ENCODE peak calls at places on chromosome 9, in five cellular contexts. C is hepatocyte, O is kidney epithelial cell, T is cardiac fibroblast, X is uterus. Q is an unnamed sample.

GRCh38 chr9:35980289-35981011 is 22.5 kb upstream of the OR2S2 start:
- DNase-seq in X (no peak), C (no peak), O (no peak), T (no peak), Q (no peak)

GRCh38 chr9:98673681-98674080 is 35.1 kb downstream of the GABBR2 start:
- DNase-seq in O (no peak), T (no peak), C (no peak), X (no peak), Q (no peak)

GRCh38 chr9:135590486-135591079 is 29.0 kb downstream of the PAEP start:
- DNase-seq in T (no peak), C (no peak), X (no peak), O (no peak), Q (no peak)

GRCh38 chr9:98121096-98121495 is 2.1 kb upstream of the TRIM14 start:
- DNase-seq in O (no peak), T (peak), X (peak), C (no peak), Q (peak)

GRCh38 chr9:21970800-21971620 is 23.2 kb downstream of the CDKN2A start:
- DNase-seq in T (no peak), O (no peak), C (peak), X (no peak), Q (no peak)

GRCh38 chr9:112361602-112362001 is 18.3 kb upstream of the HSDL2 start:
- DNase-seq in T (peak), O (no peak), X (no peak), C (peak), Q (peak)

GRCh38 chr9:18606831-18607230 is 132.9 kb downstream of the ADAMTSL1 start:
- DNase-seq in T (peak), X (no peak), C (no peak), O (no peak), Q (peak)

GRCh38 chr9:6620796-6621195 is 24.7 kb downstream of the GLDC start:
- DNase-seq in T (no peak), C (no peak), X (no peak), O (no peak), Q (no peak)

GRCh38 chr9:37283730-37284235 is 138.7 kb upstream of the GRHPR start:
- DNase-seq in O (peak), C (no peak), X (no peak), T (peak), Q (peak)

GRCh38 chr9:78298046-78298511 is 1.2 kb downstream of the PSAT1 start:
- DNase-seq in O (no peak), X (no peak), T (peak), C (no peak), Q (no peak)

GRCh38 chr9:98491778-98492177 is 217.0 kb downstream of the GABBR2 start:
- DNase-seq in T (peak), X (no peak), O (peak), C (peak), Q (peak)

GRCh38 chr9:82721596-82721995 is 341.3 kb downstream of the RASEF start:
- DNase-seq in X (no peak), C (no peak), T (no peak), O (no peak), Q (no peak)

GRCh38 chr9:98333703-98334582 is 78.5 kb upstream of the TBC1D2 start:
- DNase-seq in O (no peak), C (no peak), X (no peak), T (peak), Q (peak)

GRCh38 chr9:12916037-12916436 is 141.2 kb downstream of the LURAP1L start:
- DNase-seq in T (peak), O (no peak), C (no peak), X (no peak), Q (peak)

GRCh38 chr9:69812068-69813000 is 8.3 kb upstream of the CFAP95 start:
- DNase-seq in O (no peak), C (no peak), T (no peak), X (no peak), Q (no peak)

GRCh38 chr9:14827805-14828204 is 82.4 kb downstream of the FREM1 start:
- DNase-seq in T (no peak), X (no peak), O (no peak), C (no peak), Q (no peak)

GRCh38 chr9:136714876-136715239 is 2.5 kb downstream of the DIPK1B start:
- DNase-seq in C (no peak), X (no peak), O (no peak), T (no peak), Q (no peak)

GRCh38 chr9:134049772-134050588 is 17.8 kb downstream of the BRD3 start:
- DNase-seq in O (no peak), X (no peak), T (no peak), C (no peak), Q (no peak)

GRCh38 chr9:134369416-134370212 is 43.4 kb downstream of the RXRA start:
- DNase-seq in O (no peak), C (no peak), T (no peak), X (no peak), Q (no peak)

GRCh38 chr9:98253563-98253962 is 1.9 kb downstream of the TBC1D2 start:
- DNase-seq in T (no peak), X (no peak), O (no peak), C (no peak), Q (no peak)

GRCh38 chr9:27770541-27770940 is 197.3 kb upstream of the C9orf72 start:
- DNase-seq in C (no peak), X (no peak), T (no peak), O (no peak), Q (no peak)

GRCh38 chr9:77926314-77926959 is 105.2 kb downstream of the GNAQ start:
- DNase-seq in T (peak), O (peak), X (no peak), C (no peak), Q (peak)

GRCh38 chr9:125997510-125997823 is 250.3 kb downstream of the PBX3 start:
- DNase-seq in X (no peak), C (no peak), O (no peak), T (no peak), Q (no peak)

GRCh38 chr9:126205260-126205659 is 121.4 kb upstream of the MVB12B start:
- DNase-seq in X (no peak), C (no peak), O (no peak), T (no peak), Q (no peak)

GRCh38 chr9:752201-752600 is 89.3 kb upstream of the DMRT1 start:
- DNase-seq in X (no peak), T (peak), C (peak), O (no peak), Q (peak)

GRCh38 chr9:31236344-31236743 is 1148.1 kb upstream of the ACO1 start:
- DNase-seq in C (no peak), O (no peak), X (no peak), T (no peak), Q (no peak)

GRCh38 chr9:136521541-136521940 is 24.3 kb downstream of the NOTCH1 start:
- DNase-seq in T (no peak), O (no peak), C (peak), X (no peak), Q (no peak)

GRCh38 chr9:272251-273213 is 57.9 kb downstream of the DOCK8 start:
- DNase-seq in T (no peak), C (no peak), O (no peak), X (peak), Q (no peak)

DNA sequence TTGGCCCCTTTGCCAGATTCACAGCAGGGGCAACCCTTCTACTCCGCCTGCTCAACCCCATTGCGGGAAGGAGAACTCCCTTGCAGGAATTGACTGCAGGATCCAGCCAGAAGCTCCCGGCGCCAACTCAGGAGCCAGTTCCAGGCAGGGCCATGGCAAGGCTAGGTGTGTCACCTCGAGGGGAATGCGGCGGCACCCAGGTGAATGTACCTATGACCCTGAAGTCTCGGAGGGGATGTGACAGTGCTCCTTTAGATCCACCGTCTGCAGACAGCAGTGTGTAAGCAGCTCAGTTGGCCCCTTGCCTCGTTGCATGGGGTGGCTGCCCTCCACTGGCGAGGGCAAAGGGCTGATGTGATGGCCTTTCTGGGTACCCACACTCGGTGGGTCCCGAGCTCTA is 606.6 kb downstream of the ELAVL2 start:
- DNase-seq in X (no peak), T (no peak), C (no peak), O (no peak), Q (no peak)
- H3K4me3 ChIP-seq in X (no peak), T (no peak), C (no peak), O (no peak), Q (no peak)

DNA sequence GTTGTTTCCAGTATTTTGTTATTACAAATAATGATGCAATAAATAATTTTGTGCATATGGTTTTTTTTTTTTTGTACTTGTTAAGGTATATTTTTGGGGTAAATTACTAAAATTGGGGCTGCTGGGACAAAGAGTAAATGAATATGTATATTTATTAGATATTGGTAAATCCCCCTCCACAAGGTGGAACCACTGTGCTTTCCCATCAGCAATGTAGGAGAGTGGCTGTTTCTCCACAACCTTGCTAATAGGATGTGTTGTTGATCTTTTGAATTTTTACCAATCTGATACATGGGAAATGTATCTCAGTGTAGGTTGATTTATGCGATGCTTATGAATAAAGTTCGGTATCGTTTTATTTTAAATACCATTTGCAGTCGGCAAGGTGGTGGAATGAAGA is 118.1 kb downstream of the TRPM3 start:
- DNase-seq in C (no peak), O (no peak), X (no peak), T (no peak), Q (no peak)
- TF ChIP-seq CTCF in C (no peak), O (no peak), X (no peak), T (no peak), Q (no peak)

DNA sequence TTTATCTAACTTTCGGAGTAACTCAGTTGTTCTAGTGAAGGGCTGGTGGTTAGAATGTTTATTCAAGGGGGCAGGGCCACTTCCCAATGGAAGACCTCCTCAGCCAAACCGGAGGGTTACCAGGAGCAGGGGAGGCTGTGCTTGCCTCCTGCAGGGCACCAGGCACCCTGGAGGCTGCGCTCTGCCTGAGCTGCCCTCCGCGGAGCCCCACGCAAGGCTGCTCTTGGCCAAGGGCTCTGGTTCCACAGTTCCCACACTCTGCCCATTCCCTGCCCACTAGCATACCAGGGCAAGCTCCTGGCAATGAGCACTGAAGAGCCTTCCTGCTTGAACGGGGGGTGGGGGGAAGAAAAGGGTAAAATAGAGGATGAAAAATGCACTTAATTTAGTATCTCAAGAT is 35.5 kb upstream of the PTCH1 start:
- DNase-seq in C (no peak), O (no peak), T (no peak), X (no peak), Q (no peak)
- H3K4me3 ChIP-seq in C (no peak), O (no peak), T (no peak), X (no peak), Q (no peak)

DNA sequence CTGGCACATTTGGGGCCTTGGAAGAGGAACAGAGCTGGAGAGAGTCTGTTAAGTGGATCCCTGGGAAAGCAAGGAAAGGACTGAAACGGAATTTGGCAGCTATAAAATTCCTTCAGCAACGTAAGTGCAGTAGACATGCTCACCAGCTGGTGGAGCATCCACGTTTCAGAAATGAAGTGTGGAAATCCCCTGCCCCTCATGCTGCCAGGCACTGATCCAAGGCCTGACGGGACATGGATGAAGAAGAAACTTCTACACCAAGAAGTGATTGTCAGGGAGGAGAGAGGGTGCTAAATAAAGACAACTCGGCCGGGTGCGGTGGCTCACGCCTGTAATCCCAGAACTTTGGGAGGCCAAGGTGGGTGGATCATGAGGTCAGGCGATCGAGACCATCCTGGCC is 209.3 kb downstream of the ROR2 start:
- DNase-seq in C (peak), T (peak), O (no peak), X (peak), Q (peak)
- TF ChIP-seq CTCF in C (peak), T (peak), O (no peak), X (peak), Q (peak)

GRCh38 chr9:129752915-129753724 is at the start of gene PTGES:
- DNase-seq in T (peak), C (peak), X (peak), O (peak), Q (peak)
- H3K4me3 ChIP-seq in T (peak), C (peak), X (peak), O (peak), Q (peak)

DNA sequence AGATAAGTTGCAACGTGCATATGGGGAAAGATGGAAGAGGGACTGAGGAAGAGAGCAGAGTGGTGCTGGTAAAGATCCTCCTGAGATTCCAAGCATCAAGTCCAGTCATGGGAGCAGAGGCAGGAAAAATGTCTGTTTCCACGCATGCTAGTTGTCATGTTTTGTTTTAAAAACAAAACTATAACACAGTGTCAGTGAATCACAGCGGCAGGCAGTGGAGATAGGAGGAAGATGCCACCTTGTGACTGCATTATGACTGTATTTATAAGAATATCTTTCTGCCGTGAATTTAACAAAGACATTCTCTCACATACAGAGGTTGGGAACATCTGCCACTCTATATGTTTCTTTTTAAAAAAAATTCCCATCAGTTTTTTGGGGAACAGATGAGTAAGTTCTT is 3.7 kb upstream of the SVEP1 start:
- DNase-seq in C (no peak), X (no peak), T (peak), O (no peak), Q (peak)
- TF ChIP-seq CTCF in C (no peak), X (no peak), T (no peak), O (no peak), Q (peak)

GRCh38 chr9:94655739-94656138 is 16.4 kb upstream of the FBP1 start:
- DNase-seq in O (no peak), C (no peak), X (no peak), T (no peak), Q (no peak)

GRCh38 chr9:94650924-94651323 is 11.6 kb upstream of the FBP1 start:
- DNase-seq in O (no peak), T (no peak), C (no peak), X (no peak), Q (no peak)

GRCh38 chr9:94656976-94657375 is 17.7 kb upstream of the FBP1 start:
- DNase-seq in X (no peak), O (no peak), C (no peak), T (no peak), Q (no peak)

GRCh38 chr9:94654165-94654894 is 15.0 kb upstream of the FBP1 start:
- DNase-seq in C (no peak), X (no peak), O (no peak), T (no peak), Q (no peak)

DNA sequence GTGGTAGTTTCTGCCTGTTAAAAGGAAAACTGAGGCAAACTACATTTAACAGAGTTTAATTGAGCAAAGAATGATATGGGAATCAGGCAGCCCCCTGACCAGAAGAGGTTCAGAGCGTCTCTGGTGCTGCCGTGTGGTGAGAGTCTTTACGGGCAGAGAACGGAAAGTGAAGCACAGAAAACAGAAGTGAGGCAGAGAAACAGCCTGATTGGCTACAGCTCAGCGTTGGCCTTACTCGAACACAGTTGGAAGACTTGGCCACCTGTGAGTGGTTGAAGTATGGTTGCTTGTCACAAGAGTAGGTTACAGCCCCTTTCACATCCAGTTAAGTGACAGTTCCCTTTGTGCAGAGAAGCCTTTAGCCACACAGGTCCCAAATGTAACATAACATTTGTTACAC is 16.9 kb upstream of the FBP1 start:
- DNase-seq in C (no peak), T (no peak), O (no peak), X (no peak), Q (no peak)
- H3K4me3 ChIP-seq in C (no peak), T (no peak), O (no peak), X (no peak), Q (peak)

DNA sequence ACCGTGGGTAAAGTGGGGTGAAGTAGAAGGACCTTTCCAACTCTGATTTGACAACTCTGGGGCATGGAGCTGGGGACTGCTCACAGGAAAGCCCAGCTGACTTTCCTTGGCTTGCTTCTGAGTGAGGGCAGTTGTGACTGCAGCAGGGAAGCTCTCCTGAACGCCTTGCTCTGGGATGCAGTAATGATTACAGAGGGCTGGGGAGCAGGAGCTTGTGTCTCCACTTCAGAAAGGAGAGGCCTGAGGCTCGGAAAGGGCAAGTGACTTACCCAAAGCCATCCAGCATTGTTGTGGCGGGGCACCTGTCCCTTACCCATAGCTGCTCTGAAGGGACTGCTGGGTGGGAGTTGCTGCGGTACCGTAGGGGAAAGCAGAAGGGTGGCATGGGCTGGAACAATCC is 41.2 kb downstream of the GSN start:
- DNase-seq in X (no peak), T (no peak), C (no peak), O (no peak), Q (no peak)
- TF ChIP-seq CTCF in X (no peak), T (no peak), C (no peak), O (no peak), Q (no peak)